ENCODE peak calls at places on chromosome 7, in ten cellular contexts. J is stimulated activated CD8-positive, alpha-beta memory T cell treated with anti-CD3 and anti-CD28 coated beads, Interleukin-15, amount 100 ng/mL, for 4 hours; W is activated CD8-positive, alpha-beta T cell treated with anti-CD3 and anti-CD28 coated beads for 36 hours; R is neural crest cell; T is left cardiac atrium; B is CD4-positive, alpha-beta memory T cell; F is T follicular helper cell; N is HS-5; Q is CD8-positive, alpha-beta T cell; S is esophagus squamous epithelium. A is an unnamed sample.

GRCh38 chr7:28156401-28156800 is 24.2 kb downstream of the JAZF1 start:
- DNase-seq in J (no peak), W (no peak), R (no peak), T (no peak), B (no peak), F (no peak), N (no peak), Q (no peak), S (no peak), A (no peak)

GRCh38 chr7:80047856-80048459 is 86.7 kb upstream of the GNAI1 start:
- DNase-seq in J (no peak), W (no peak), R (no peak), T (no peak), B (no peak), F (no peak), N (no peak), Q (no peak), S (no peak), A (no peak)

GRCh38 chr7:159094030-159094740 is 50.5 kb downstream of the VIPR2 start:
- DNase-seq in J (no peak), W (no peak), R (no peak), T (no peak), B (no peak), F (no peak), N (no peak), Q (no peak), S (no peak), A (no peak)

GRCh38 chr7:127892488-127893314 is 138.5 kb downstream of the LRRC4 start:
- DNase-seq in J (no peak), W (no peak), R (no peak), T (no peak), B (no peak), F (no peak), N (no peak), Q (no peak), S (no peak), A (no peak)

GRCh38 chr7:106057962-106058901 is 53.9 kb downstream of the SYPL1 start:
- DNase-seq in J (no peak), W (peak), R (peak), T (no peak), B (no peak), F (no peak), N (no peak), Q (no peak), S (peak), A (no peak)

GRCh38 chr7:107075863-107076574 is 31.5 kb downstream of the PRKAR2B start:
- DNase-seq in J (no peak), W (no peak), R (no peak), T (no peak), B (no peak), F (no peak), N (no peak), Q (no peak), S (no peak), A (no peak)

GRCh38 chr7:50853311-50853710 is 70.6 kb upstream of the GRB10 start:
- DNase-seq in J (no peak), W (no peak), R (no peak), T (no peak), B (no peak), F (no peak), N (no peak), Q (no peak), S (no peak), A (no peak)

GRCh38 chr7:140489021-140489349 is 9.7 kb upstream of the MKRN1 start:
- DNase-seq in J (no peak), W (no peak), R (no peak), T (no peak), B (no peak), F (no peak), N (no peak), Q (no peak), S (no peak), A (no peak)

GRCh38 chr7:7792089-7792488 is 73.7 kb upstream of the RPA3 start:
- DNase-seq in J (no peak), W (no peak), R (no peak), T (no peak), B (no peak), F (no peak), N (no peak), Q (no peak), S (no peak), A (no peak)

GRCh38 chr7:45443263-45443662 is 130.9 kb upstream of the ADCY1 start:
- DNase-seq in J (no peak), W (no peak), R (no peak), T (no peak), B (no peak), F (no peak), N (no peak), Q (no peak), S (no peak), A (no peak)

A was measured in T-helper 17 cell.